ENCODE peak calls at places on chromosomes 5 and 9, in six cellular contexts. One of them, this sample, is unnamed.

GRCh38 chr5:141862936-141863543 is 15.2 kb downstream of the PCDH1 start:
- DNase-seq in neural crest cell: no peak
- DNase-seq in H1: no peak
- DNase-seq in RWPE1: no peak
- DNase-seq in CD14-positive monocyte: no peak
- DNase-seq in GM13976: no peak
- DNase-seq in this sample: no peak

GRCh38 chr9:68999393-69000105 is 14.4 kb downstream of the PRKACG start:
- DNase-seq in neural crest cell: peak; percentile 57
- DNase-seq in H1: peak; percentile 60
- DNase-seq in RWPE1: peak; percentile 76
- DNase-seq in CD14-positive monocyte: peak; percentile 66
- DNase-seq in GM13976: peak; percentile 72
- DNase-seq in this sample: peak; percentile 24

GRCh38 chr5:172370648-172371248 is 83.6 kb downstream of the SH3PXD2B start:
- DNase-seq in neural crest cell: peak; percentile 40
- DNase-seq in H1: no peak
- DNase-seq in RWPE1: no peak
- DNase-seq in CD14-positive monocyte: no peak
- DNase-seq in GM13976: no peak
- DNase-seq in this sample: no peak

GRCh38 chr5:476102-476813 is 33.3 kb downstream of the EXOC3 start:
- DNase-seq in neural crest cell: no peak
- DNase-seq in H1: no peak
- DNase-seq in RWPE1: no peak
- DNase-seq in CD14-positive monocyte: no peak
- DNase-seq in GM13976: no peak
- DNase-seq in this sample: no peak

GRCh38 chr5:140351609-140352334 is 5.4 kb upstream of the HBEGF start:
- DNase-seq in neural crest cell: peak; percentile 70
- DNase-seq in H1: no peak
- DNase-seq in RWPE1: peak; percentile 78
- DNase-seq in CD14-positive monocyte: no peak
- DNase-seq in GM13976: peak; percentile 73
- DNase-seq in this sample: no peak

GRCh38 chr9:95341262-95342011 is 23.9 kb upstream of the FANCC start:
- DNase-seq in neural crest cell: no peak
- DNase-seq in H1: no peak
- DNase-seq in RWPE1: no peak
- DNase-seq in CD14-positive monocyte: no peak
- DNase-seq in GM13976: no peak
- DNase-seq in this sample: no peak

GRCh38 chr9:10434412-10434811 is 178.4 kb downstream of the PTPRD start:
- DNase-seq in neural crest cell: no peak
- DNase-seq in H1: no peak
- DNase-seq in RWPE1: no peak
- DNase-seq in CD14-positive monocyte: no peak
- DNase-seq in GM13976: no peak
- DNase-seq in this sample: no peak

GRCh38 chr5:1105350-1106265 is 6.3 kb downstream of the SLC12A7 start:
- DNase-seq in neural crest cell: no peak
- DNase-seq in H1: no peak
- DNase-seq in RWPE1: no peak
- DNase-seq in CD14-positive monocyte: no peak
- DNase-seq in GM13976: peak; percentile 78
- DNase-seq in this sample: no peak

GRCh38 chr5:45038366-45038987 is 229.7 kb downstream of the MRPS30 start:
- DNase-seq in neural crest cell: peak; percentile 1
- DNase-seq in H1: no peak
- DNase-seq in RWPE1: peak; percentile 34
- DNase-seq in CD14-positive monocyte: no peak
- DNase-seq in GM13976: peak; percentile 15
- DNase-seq in this sample: no peak

GRCh38 chr5:137376127-137376526 is 123.0 kb downstream of the SPOCK1 start:
- DNase-seq in neural crest cell: no peak
- DNase-seq in H1: no peak
- DNase-seq in RWPE1: no peak
- DNase-seq in CD14-positive monocyte: no peak
- DNase-seq in GM13976: no peak
- DNase-seq in this sample: no peak

GRCh38 chr9:78599939-78600338 is 303.0 kb downstream of the PSAT1 start:
- DNase-seq in neural crest cell: no peak
- DNase-seq in H1: no peak
- DNase-seq in RWPE1: no peak
- DNase-seq in CD14-positive monocyte: no peak
- DNase-seq in GM13976: no peak
- DNase-seq in this sample: no peak

GRCh38 chr5:59893436-59894227 is at the start of gene PDE4D:
- DNase-seq in neural crest cell: peak; percentile 68
- DNase-seq in H1: peak; percentile 61
- DNase-seq in RWPE1: peak; percentile 72
- DNase-seq in CD14-positive monocyte: peak; percentile 45
- DNase-seq in GM13976: peak; percentile 43
- DNase-seq in this sample: no peak

GRCh38 chr5:134003957-134004625 is 684 bp downstream of the VDAC1 start:
- DNase-seq in neural crest cell: peak; percentile 41
- DNase-seq in H1: no peak
- DNase-seq in RWPE1: peak; percentile 54
- DNase-seq in CD14-positive monocyte: peak; percentile 48
- DNase-seq in GM13976: peak; percentile 81
- DNase-seq in this sample: peak; percentile 66

GRCh38 chr5:66307647-66308257 is 163.7 kb downstream of the SREK1 start:
- DNase-seq in neural crest cell: no peak
- DNase-seq in H1: no peak
- DNase-seq in RWPE1: peak; percentile 69
- DNase-seq in CD14-positive monocyte: no peak
- DNase-seq in GM13976: peak; percentile 59
- DNase-seq in this sample: no peak

GRCh38 chr5:177490311-177490991 is 7.0 kb downstream of the PDLIM7 start:
- DNase-seq in neural crest cell: no peak
- DNase-seq in H1: no peak
- DNase-seq in RWPE1: no peak
- DNase-seq in CD14-positive monocyte: no peak
- DNase-seq in GM13976: no peak
- DNase-seq in this sample: no peak

GRCh38 chr5:177490992-177491391 is 6.4 kb downstream of the PDLIM7 start:
- DNase-seq in neural crest cell: no peak
- DNase-seq in H1: no peak
- DNase-seq in RWPE1: no peak
- DNase-seq in CD14-positive monocyte: no peak
- DNase-seq in GM13976: no peak
- DNase-seq in this sample: no peak

GRCh38 chr5:177492841-177493240 is 4.6 kb downstream of the PDLIM7 start:
- DNase-seq in neural crest cell: no peak
- DNase-seq in H1: no peak
- DNase-seq in RWPE1: no peak
- DNase-seq in CD14-positive monocyte: no peak
- DNase-seq in GM13976: no peak
- DNase-seq in this sample: no peak

GRCh38 chr5:177491983-177492746 is 5.2 kb downstream of the PDLIM7 start:
- DNase-seq in neural crest cell: no peak
- DNase-seq in H1: no peak
- DNase-seq in RWPE1: no peak
- DNase-seq in CD14-positive monocyte: no peak
- DNase-seq in GM13976: no peak
- DNase-seq in this sample: no peak

GRCh38 chr5:177491429-177491945 is 5.9 kb downstream of the PDLIM7 start:
- DNase-seq in neural crest cell: peak; percentile 75
- DNase-seq in H1: no peak
- DNase-seq in RWPE1: no peak
- DNase-seq in CD14-positive monocyte: no peak
- DNase-seq in GM13976: no peak
- DNase-seq in this sample: no peak
- TF ChIP-seq CTCF in neural crest cell: peak; percentile 78
- TF ChIP-seq CTCF in H1: peak; percentile 99
- TF ChIP-seq CTCF in RWPE1: peak; percentile 96
- TF ChIP-seq CTCF in CD14-positive monocyte: peak; percentile 81
- TF ChIP-seq CTCF in GM13976: peak; percentile 29
- TF ChIP-seq CTCF in this sample: no peak

DNA sequence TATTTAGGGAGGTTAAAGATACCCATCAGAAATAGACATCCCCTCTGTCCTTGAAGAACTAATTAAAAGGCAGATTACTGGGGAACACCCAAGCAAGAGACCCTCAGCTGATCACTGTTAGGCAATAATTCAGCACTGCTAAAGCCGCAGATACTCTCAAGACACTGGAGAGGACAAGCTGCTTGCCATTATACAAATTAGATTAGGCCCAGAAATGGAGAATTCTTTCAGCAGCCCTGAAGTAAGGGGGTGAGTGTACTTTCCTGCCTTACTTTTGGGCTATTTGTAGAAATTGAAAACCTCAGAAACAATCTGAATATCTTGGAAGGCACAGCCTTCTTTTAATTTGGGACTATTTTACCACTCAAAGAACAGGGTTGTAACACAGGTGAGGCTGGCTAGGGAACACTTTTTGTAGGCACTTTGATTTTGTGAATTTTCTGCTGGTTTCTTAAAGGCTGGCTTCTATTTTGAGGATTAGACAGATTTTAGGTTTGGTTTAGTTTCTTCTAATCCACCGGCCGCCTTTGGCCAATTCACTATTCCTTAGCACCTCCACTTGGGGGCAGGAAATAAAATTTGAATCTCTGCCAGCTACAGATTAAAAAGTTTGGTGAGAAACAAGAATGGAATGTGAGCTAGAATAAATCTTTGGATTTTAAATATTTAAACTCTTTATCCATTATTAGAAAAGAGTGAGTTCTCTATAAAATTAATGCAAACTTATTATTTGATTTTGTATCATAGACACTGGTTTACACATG is 106.0 kb downstream of the SMARCA2 start:
- DNase-seq in neural crest cell: no peak
- DNase-seq in H1: no peak
- DNase-seq in RWPE1: peak; percentile 24
- DNase-seq in CD14-positive monocyte: no peak
- DNase-seq in GM13976: no peak
- DNase-seq in this sample: no peak
- TF ChIP-seq CTCF in neural crest cell: no peak
- TF ChIP-seq CTCF in H1: no peak
- TF ChIP-seq CTCF in RWPE1: peak; percentile 16
- TF ChIP-seq CTCF in CD14-positive monocyte: no peak
- TF ChIP-seq CTCF in GM13976: no peak
- TF ChIP-seq CTCF in this sample: no peak

GRCh38 chr9:35490910-35491465 is 1.1 kb downstream of the RUSC2 start:
- DNase-seq in neural crest cell: no peak
- DNase-seq in H1: no peak
- DNase-seq in RWPE1: peak; percentile 30
- DNase-seq in CD14-positive monocyte: no peak
- DNase-seq in GM13976: no peak
- DNase-seq in this sample: no peak

GRCh38 chr9:35490155-35490909 is 421 bp downstream of the RUSC2 start:
- DNase-seq in neural crest cell: peak; percentile 16
- DNase-seq in H1: no peak
- DNase-seq in RWPE1: peak; percentile 30
- DNase-seq in CD14-positive monocyte: peak; percentile 49
- DNase-seq in GM13976: no peak
- DNase-seq in this sample: no peak

GRCh38 chr9:35488566-35489312 is 1.2 kb upstream of the RUSC2 start:
- DNase-seq in neural crest cell: no peak
- DNase-seq in H1: no peak
- DNase-seq in RWPE1: no peak
- DNase-seq in CD14-positive monocyte: no peak
- DNase-seq in GM13976: no peak
- DNase-seq in this sample: no peak

GRCh38 chr9:35488019-35488418 is 1.9 kb upstream of the RUSC2 start:
- DNase-seq in neural crest cell: no peak
- DNase-seq in H1: no peak
- DNase-seq in RWPE1: no peak
- DNase-seq in CD14-positive monocyte: no peak
- DNase-seq in GM13976: no peak
- DNase-seq in this sample: no peak

DNA sequence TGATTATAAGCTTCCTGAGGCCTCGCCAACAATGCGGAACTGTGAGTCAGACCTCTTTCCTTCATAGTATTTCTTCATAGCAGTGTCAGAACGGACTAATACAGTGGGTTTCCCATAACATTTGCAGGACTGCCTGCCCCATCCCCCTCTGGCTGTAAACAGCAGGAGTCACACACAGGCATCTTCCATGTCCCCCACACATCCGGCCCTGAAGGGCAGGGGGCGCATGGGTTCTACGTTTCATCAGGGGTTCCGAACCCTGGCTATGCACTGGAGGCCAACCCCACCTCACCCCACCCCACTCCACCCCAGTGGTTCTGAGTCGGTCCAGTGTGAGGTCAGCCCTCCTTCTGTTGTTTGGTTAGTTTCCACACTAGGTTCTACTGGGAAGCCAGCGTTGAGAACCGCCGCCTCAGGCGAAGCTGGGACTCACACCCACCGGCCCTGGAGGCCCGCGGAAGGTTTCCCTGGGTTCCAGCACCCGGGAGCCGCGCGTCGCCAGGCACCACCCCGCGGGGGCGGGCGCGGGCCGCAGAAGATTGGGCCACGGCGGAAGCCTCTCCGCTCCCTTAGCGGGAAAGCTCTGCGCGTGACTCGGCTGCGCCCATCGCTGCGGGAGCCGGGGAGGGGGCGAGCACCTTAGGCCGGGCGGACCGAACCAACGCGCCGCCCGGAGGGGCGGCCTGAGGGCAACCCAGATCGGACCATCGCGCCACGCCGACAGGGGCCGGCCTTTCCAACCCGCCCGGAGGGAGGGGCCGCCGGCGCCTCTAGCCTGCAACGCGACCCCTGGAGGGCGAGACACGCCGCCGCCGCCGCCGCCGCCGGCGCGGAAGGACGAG is at the start of gene RUSC2:
- DNase-seq in neural crest cell: peak; percentile 84
- DNase-seq in H1: peak; percentile 61
- DNase-seq in RWPE1: peak; percentile 84
- DNase-seq in CD14-positive monocyte: peak; percentile 87
- DNase-seq in GM13976: peak; percentile 53
- DNase-seq in this sample: peak; percentile 43
- TF ChIP-seq CTCF in neural crest cell: peak; percentile 59
- TF ChIP-seq CTCF in H1: peak; percentile 59
- TF ChIP-seq CTCF in RWPE1: peak; percentile 74
- TF ChIP-seq CTCF in CD14-positive monocyte: peak; percentile 52
- TF ChIP-seq CTCF in GM13976: peak; percentile 7
- TF ChIP-seq CTCF in this sample: no peak

DNA sequence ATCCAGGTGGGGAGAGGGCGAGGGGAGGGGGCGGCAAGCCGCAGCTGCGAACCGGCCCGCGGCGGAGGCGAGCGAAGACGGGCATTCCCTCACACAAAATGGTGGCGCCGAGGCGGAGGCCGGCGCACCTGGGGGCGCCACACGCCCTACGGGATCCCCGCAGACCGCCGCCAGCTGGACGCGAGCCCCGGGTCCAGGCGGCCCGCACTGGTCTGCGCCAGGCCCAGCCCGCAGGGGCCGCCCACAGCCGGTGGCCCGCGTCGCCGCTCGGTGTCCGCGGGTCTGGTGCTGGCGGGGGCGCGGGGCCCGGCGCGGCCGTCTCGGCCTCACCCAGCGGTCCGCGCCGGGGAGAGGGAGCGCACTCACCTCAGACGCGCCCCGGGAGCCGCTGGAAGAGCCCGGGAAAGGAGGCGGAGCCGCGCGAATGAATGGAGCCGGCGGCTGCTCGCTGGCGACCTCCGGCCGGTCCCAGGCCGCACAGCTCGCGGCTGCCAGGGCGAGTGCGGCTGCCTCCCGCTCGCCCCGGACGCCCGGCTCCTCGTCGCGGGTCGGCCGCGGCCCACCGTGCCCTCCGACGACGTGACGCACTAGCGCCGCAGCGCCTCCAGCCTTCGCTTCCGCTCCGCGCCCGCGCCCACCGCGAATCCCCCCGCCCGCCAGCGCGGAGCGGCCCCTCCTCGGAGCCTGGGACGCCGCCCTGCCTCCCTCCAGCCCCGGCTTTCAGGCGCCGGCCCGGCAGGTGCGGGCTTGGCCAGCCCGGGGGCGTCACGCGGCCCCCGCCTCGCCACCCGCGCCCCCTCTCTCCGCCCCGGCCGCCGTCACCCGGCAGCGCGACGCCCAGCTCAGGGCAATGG is at the start of gene FAM169A:
- DNase-seq in neural crest cell: peak; percentile 41
- DNase-seq in H1: no peak
- DNase-seq in RWPE1: peak; percentile 75
- DNase-seq in CD14-positive monocyte: peak; percentile 47
- DNase-seq in GM13976: peak; percentile 66
- DNase-seq in this sample: peak; percentile 57
- TF ChIP-seq CTCF in neural crest cell: no peak
- TF ChIP-seq CTCF in H1: peak; percentile 16
- TF ChIP-seq CTCF in RWPE1: no peak
- TF ChIP-seq CTCF in CD14-positive monocyte: no peak
- TF ChIP-seq CTCF in GM13976: no peak
- TF ChIP-seq CTCF in this sample: no peak

This sample was measured in activated B cell treated with CpG ODN at 0.5 μM for 24 hours.